ENCODE peak calls at places on chromosomes 4 and X, in four cellular contexts. V is IMR-90, J is K562, C is GM12878. H is an unnamed sample.

GRCh38 chrX:23959781-23960180 is 52.0 kb downstream of the CXorf58 start:
- DNase-seq in V (no peak), J (no peak), C (no peak), H (no peak)

GRCh38 chr4:140659935-140660710 is 91.4 kb upstream of the UCP1 start:
- DNase-seq in V (peak), J (no peak), C (no peak), H (no peak)

GRCh38 chr4:33302298-33302697 is 2582.1 kb downstream of the PCDH7 start:
- DNase-seq in V (no peak), J (no peak), C (no peak), H (no peak)

GRCh38 chrX:49829016-49829415 is at the start of gene PAGE4:
- DNase-seq in V (no peak), J (peak), C (no peak), H (no peak)

GRCh38 chr4:122118243-122118642 is 33.9 kb upstream of the BLTP1 start:
- DNase-seq in V (no peak), J (peak), C (no peak), H (no peak)

GRCh38 chrX:7145454-7145853 is 2.1 kb upstream of the STS start:
- DNase-seq in V (peak), J (no peak), C (no peak), H (peak)

GRCh38 chr4:175308236-175308635 is 390.1 kb downstream of the ADAM29 start:
- DNase-seq in V (peak), J (no peak), C (no peak), H (no peak)

GRCh38 chr4:102578819-102579218 is 77.7 kb downstream of the NFKB1 start:
- DNase-seq in V (no peak), J (no peak), C (no peak), H (no peak)

GRCh38 chrX:13815664-13816063 is 1.2 kb downstream of the GPM6B start:
- DNase-seq in V (no peak), J (no peak), C (no peak), H (no peak)

GRCh38 chr4:24096603-24097002 is 206.8 kb upstream of the PPARGC1A start:
- DNase-seq in V (no peak), J (no peak), C (no peak), H (no peak)

GRCh38 chr4:134365852-134366251 is 164.3 kb upstream of the PABPC4L start:
- DNase-seq in V (peak), J (no peak), C (no peak), H (no peak)

GRCh38 chr4:2458546-2459491 is 10.1 kb upstream of the RNF4 start:
- DNase-seq in V (no peak), J (peak), C (no peak), H (no peak)

GRCh38 chr4:1237981-1238675 is 10.8 kb downstream of the CTBP1 start:
- DNase-seq in V (no peak), J (no peak), C (no peak), H (no peak)

GRCh38 chrX:70433848-70434351 is 10.7 kb upstream of the DLG3 start:
- DNase-seq in V (peak), J (peak), C (no peak), H (peak)

GRCh38 chrX:31487946-31488345 is 416.1 kb upstream of the FTHL17 start:
- DNase-seq in V (no peak), J (no peak), C (no peak), H (no peak)

GRCh38 chr4:3045500-3045850 is 28.9 kb downstream of the HTT-AS start:
- DNase-seq in V (peak), J (no peak), C (no peak), H (no peak)

GRCh38 chrX:10326578-10326977 is 169.8 kb downstream of the CLCN4 start:
- DNase-seq in V (peak), J (no peak), C (no peak), H (peak)

GRCh38 chr4:185093573-185093972 is 49.5 kb upstream of the SLC25A4 start:
- DNase-seq in V (no peak), J (no peak), C (no peak), H (no peak)

GRCh38 chr4:4694296-4694772 is 152.5 kb upstream of the STX18 start:
- DNase-seq in V (peak), J (peak), C (no peak), H (no peak)

GRCh38 chr4:151638295-151638858 is 122.4 kb downstream of the GATB start:
- DNase-seq in V (no peak), J (no peak), C (no peak), H (no peak)

GRCh38 chrX:48083212-48083611 is 11.8 kb upstream of the ZNF630 start:
- DNase-seq in V (peak), J (peak), C (no peak), H (peak)

GRCh38 chr4:106017975-106018374 is 122.7 kb downstream of the NPNT start:
- DNase-seq in V (no peak), J (no peak), C (no peak), H (no peak)

GRCh38 chr4:107579099-107579498 is 140.9 kb downstream of the PAPSS1 start:
- DNase-seq in V (no peak), J (no peak), C (no peak), H (no peak)

GRCh38 chrX:31547816-31548215 is 476.0 kb upstream of the FTHL17 start:
- DNase-seq in V (no peak), J (no peak), C (no peak), H (no peak)

GRCh38 chr4:24209131-24209530 is 319.3 kb upstream of the PPARGC1A start:
- DNase-seq in V (no peak), J (no peak), C (no peak), H (no peak)

GRCh38 chrX:113551919-113552318 is 711.3 kb upstream of the AMOT start:
- DNase-seq in V (no peak), J (no peak), C (no peak), H (no peak)

GRCh38 chr4:3082915-3083515 is 8.5 kb downstream of the HTT start:
- DNase-seq in V (no peak), J (no peak), C (no peak), H (no peak)

GRCh38 chr4:147110473-147110872 is 164.8 kb upstream of the TTC29 start:
- DNase-seq in V (no peak), J (no peak), C (no peak), H (no peak)

GRCh38 chr4:156098846-156099245 is 145.2 kb upstream of the CTSO start:
- DNase-seq in V (no peak), J (no peak), C (no peak), H (no peak)

GRCh38 chrX:9997041-9997440 is 29.9 kb downstream of the CLDN34 start:
- DNase-seq in V (no peak), J (no peak), C (no peak), H (no peak)

GRCh38 chr4:61202638-61203495 is 2.7 kb downstream of the ADGRL3 start:
- DNase-seq in V (no peak), J (no peak), C (no peak), H (no peak)

GRCh38 chr4:52551487-52551886 is 107.6 kb downstream of the USP46 start:
- DNase-seq in V (no peak), J (no peak), C (no peak), H (no peak)

GRCh38 chr4:181971973-181972372 is 271.2 kb upstream of the TENM3 start:
- DNase-seq in V (peak), J (no peak), C (no peak), H (no peak)

GRCh38 chrX:3501833-3502535 is 155.5 kb upstream of the MXRA5 start:
- DNase-seq in V (no peak), J (no peak), C (no peak), H (no peak)

GRCh38 chrX:140762061-140762460 is 52.5 kb downstream of the LINC00632 start:
- DNase-seq in V (peak), J (peak), C (no peak), H (peak)

GRCh38 chr4:98970386-98970785 is 25.1 kb upstream of the METAP1 start:
- DNase-seq in V (peak), J (no peak), C (no peak), H (no peak)

GRCh38 chr4:81827568-81828202 is 356.0 kb upstream of the RASGEF1B start:
- DNase-seq in V (no peak), J (no peak), C (peak), H (no peak)

GRCh38 chr4:39047691-39048090 is 14.3 kb upstream of the KLHL5 start:
- DNase-seq in V (peak), J (no peak), C (no peak), H (no peak)

GRCh38 chrX:130055899-130056298 is 54.4 kb downstream of the ELF4 start:
- DNase-seq in V (no peak), J (no peak), C (no peak), H (no peak)

GRCh38 chr4:14254252-14254651 is 626.7 kb upstream of the BOD1L1 start:
- DNase-seq in V (peak), J (peak), C (no peak), H (peak)

GRCh38 chr4:169254546-169254983 is 16.2 kb downstream of the SH3RF1 start:
- DNase-seq in V (peak), J (no peak), C (no peak), H (peak)
- TF ChIP-seq FOS in V (peak), J (no peak), C (no peak), H (peak)

DNA sequence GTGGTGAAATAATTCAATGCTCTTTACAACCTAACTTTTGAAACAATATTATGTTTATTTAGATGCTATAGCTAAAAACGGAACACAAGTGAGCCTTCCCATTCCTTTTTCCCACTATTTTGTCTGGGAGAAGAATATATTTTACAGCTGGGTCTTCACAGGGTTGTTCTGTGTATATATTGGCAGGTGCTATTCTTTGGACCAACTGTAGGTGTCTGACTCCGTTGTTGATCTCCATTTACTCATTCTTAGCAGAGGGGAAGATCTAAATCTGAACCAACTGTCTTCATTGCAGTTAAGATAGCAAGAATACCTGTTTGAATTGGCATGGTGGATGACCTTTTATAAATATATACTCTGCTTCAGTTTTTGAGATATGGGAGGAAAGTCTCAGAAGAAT is 257.4 kb downstream of the CFAP299 start:
- DNase-seq in V (no peak), J (no peak), C (no peak), H (no peak)
- TF ChIP-seq FOS in V (no peak), J (no peak), C (no peak), H (no peak)

GRCh38 chr4:7877131-7877530 is 62.5 kb downstream of the AFAP1 start:
- DNase-seq in V (no peak), J (no peak), C (no peak), H (no peak)

GRCh38 chr4:7874838-7875237 is 64.8 kb downstream of the AFAP1 start:
- DNase-seq in V (no peak), J (no peak), C (no peak), H (no peak)

GRCh38 chr4:7873881-7874280 is 65.8 kb downstream of the AFAP1 start:
- DNase-seq in V (peak), J (no peak), C (no peak), H (no peak)

GRCh38 chr4:7878323-7878722 is 61.3 kb downstream of the AFAP1 start:
- DNase-seq in V (no peak), J (no peak), C (no peak), H (peak)

GRCh38 chr4:7876096-7876993 is 63.3 kb downstream of the AFAP1 start:
- DNase-seq in V (peak), J (no peak), C (no peak), H (peak)
- TF ChIP-seq FOS in V (no peak), J (no peak), C (no peak), H (no peak)

DNA sequence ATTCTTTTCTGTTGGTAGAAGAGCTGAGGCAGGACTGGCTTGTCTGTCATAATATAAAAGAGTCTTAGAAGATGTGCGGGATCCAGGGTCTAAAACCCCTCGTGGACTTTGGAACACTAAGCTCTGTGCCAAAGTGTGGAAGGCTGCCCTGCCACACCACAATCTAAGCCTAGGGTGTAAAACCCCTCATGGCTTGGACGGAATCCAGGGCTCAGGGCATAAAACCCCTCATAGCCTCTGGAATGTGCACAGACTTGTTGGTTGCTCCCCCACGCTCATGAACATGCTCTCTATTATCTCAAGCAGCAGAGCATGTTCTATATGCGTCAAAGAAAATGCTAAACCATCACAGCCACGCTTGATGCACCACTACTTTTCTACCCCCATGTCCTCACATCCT is 483.6 kb downstream of the GABRG1 start:
- DNase-seq in V (no peak), J (no peak), C (no peak), H (no peak)
- TF ChIP-seq FOS in V (no peak), J (no peak), C (no peak), H (no peak)

GRCh38 chrX:43939187-43939926 is 33.8 kb downstream of the NDP start:
- DNase-seq in V (peak), J (no peak), C (no peak), H (no peak)

GRCh38 chrX:43940811-43941210 is 32.4 kb downstream of the NDP start:
- DNase-seq in V (peak), J (no peak), C (no peak), H (peak)
- TF ChIP-seq FOS in V (no peak), J (no peak), C (no peak), H (peak)

DNA sequence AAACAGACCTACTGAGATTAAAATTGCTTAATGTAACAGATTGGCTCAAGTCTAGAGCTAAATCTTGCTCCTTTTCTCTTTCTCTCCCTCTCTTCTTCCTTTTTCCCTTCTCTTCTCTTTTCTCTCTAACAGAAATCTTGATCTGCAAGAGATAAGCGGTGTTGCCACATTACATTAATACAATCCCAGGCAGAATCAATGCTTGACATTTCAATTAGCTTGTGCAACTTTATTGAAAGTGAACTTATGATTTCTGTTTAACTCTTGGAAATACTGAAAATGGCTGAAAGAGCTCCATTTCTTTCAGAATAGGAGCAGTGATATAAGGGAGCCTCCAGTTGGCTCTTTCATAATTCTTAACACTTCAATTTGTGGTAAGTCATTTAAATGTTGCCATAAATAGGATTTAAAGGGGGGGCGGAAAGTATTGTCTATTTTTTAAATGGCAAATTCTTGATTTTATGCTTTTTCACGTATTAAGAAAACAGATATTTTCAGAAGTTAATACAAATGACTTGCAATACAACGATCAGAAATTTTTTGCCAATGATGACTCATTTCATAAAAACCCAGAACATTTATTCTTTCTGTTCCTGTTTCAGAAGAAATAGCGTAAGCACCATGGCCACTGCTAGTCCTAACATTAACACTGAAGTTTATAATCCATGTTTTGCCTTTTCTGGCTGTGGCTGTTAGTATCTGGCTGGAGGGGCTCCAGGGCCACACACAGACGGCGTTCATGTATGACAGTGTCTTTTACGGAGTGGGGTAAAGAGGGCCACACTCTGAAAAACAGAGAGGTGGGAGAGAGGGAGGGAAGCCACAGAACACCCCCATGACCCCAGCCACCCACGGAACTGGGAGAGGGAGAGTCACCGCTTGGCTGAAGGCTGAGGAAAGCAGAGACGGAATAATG is 115.7 kb upstream of the FAT1 start:
- DNase-seq in V (peak), J (peak), C (no peak), H (peak)
- TF ChIP-seq FOS in V (peak), J (no peak), C (no peak), H (peak)

GRCh38 chr4:121061215-121061614 is 11.1 kb downstream of the NDNF start:
- DNase-seq in V (no peak), J (no peak), C (no peak), H (no peak)

GRCh38 chr4:121054373-121054772 is 18.0 kb downstream of the NDNF start:
- DNase-seq in V (no peak), J (no peak), C (no peak), H (no peak)

GRCh38 chr4:121053601-121054143 is 18.7 kb downstream of the NDNF start:
- DNase-seq in V (no peak), J (no peak), C (no peak), H (no peak)

GRCh38 chr4:121061861-121062260 is 10.5 kb downstream of the NDNF start:
- DNase-seq in V (no peak), J (no peak), C (no peak), H (no peak)

DNA sequence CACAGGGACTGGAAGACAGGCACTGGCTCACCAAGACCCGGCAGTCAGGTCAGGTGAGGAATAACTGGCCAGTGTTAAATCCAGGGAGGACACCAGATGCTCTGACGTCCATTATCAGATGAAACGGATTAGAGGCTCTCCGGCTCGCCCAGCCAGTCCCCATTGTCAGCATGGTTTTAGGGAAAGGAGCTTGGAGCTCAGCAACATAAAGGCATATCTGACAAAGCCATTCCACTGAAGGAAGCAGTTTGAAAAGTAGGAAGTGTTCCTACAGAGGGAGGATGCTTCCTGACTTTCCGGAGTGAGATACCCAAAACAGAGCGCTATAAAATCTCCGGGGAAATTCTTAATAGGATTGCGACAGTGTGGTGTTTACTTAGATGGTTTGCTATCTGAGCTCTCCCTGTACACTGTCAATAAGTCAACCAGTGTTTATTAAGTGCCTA is 14.8 kb downstream of the NDNF start:
- DNase-seq in V (no peak), J (no peak), C (no peak), H (no peak)
- TF ChIP-seq FOS in V (no peak), J (no peak), C (no peak), H (no peak)

GRCh38 chr4:143625632-143626031 is 74.8 kb downstream of the FREM3 start:
- DNase-seq in V (no peak), J (no peak), C (no peak), H (peak)
- TF ChIP-seq FOS in V (no peak), J (no peak), C (no peak), H (no peak)